ENCODE peak calls at places on chromosomes 16 and 17, in five cellular contexts. T is non-pigmented ciliary epithelial cell; D is adrenal gland; P is brain microvascular endothelial cell; V is activated naive CD4-positive, alpha-beta T cell treated with anti-CD3 and anti-CD28 coated beads, Interleukin-2, amount 10 ng/mL, durations not matched to agents 7 days and 5 days. G is an unnamed sample.

GRCh38 chr17:59369026-59369724 is 37.7 kb downstream of the YPEL2 start:
- DNase-seq in T (peak; percentile 44), D (no peak), P (no peak), V (no peak), G (no peak)

GRCh38 chr17:78966123-78966813 is 13.5 kb downstream of the LGALS3BP start:
- DNase-seq in T (no peak), D (no peak), P (no peak), V (no peak), G (no peak)

GRCh38 chr16:12188674-12189249 is 212.2 kb downstream of the SNX29 start:
- DNase-seq in T (no peak), D (no peak), P (no peak), V (no peak), G (no peak)

GRCh38 chr17:81667754-81668153 is 1.2 kb downstream of the CCDC137 start:
- DNase-seq in T (no peak), D (no peak), P (no peak), V (no peak), G (peak; percentile 68)

GRCh38 chr17:81482673-81483072 is 29.9 kb downstream of the ACTG1 start:
- DNase-seq in T (no peak), D (no peak), P (no peak), V (no peak), G (no peak)

GRCh38 chr16:73023320-73023719 is 24.6 kb downstream of the ZFHX3 start:
- DNase-seq in T (no peak), D (no peak), P (no peak), V (no peak), G (no peak)

GRCh38 chr16:87834015-87834667 is 35.2 kb downstream of the SLC7A5 start:
- DNase-seq in T (no peak), D (no peak), P (no peak), V (no peak), G (no peak)

GRCh38 chr17:17119533-17119932 is 77.3 kb downstream of the MPRIP start:
- DNase-seq in T (no peak), D (peak; percentile 56), P (no peak), V (peak; percentile 76), G (no peak)

GRCh38 chr16:75053791-75054555 is 55.1 kb downstream of the ZNRF1 start:
- DNase-seq in T (no peak), D (peak; percentile 59), P (no peak), V (no peak), G (no peak)

GRCh38 chr17:19573075-19573474 is 39.4 kb downstream of the SLC47A1 start:
- DNase-seq in T (peak; percentile 8), D (no peak), P (no peak), V (no peak), G (no peak)